ENCODE peak calls at places on chromosome 7, in four cellular contexts. R is HepG2, L is H1, K is K562. Q is an unnamed sample.

GRCh38 chr7:115297651-115298050 is 375.8 kb downstream of the MDFIC start:
- DNase-seq in R (no peak), L (no peak), K (no peak), Q (no peak)

GRCh38 chr7:106462365-106462859 is 177.6 kb upstream of the NAMPT start:
- DNase-seq in R (peak; percentile 10), L (no peak), K (peak; percentile 71), Q (peak; percentile 39)

GRCh38 chr7:148699772-148700629 is 1.3 kb downstream of the CUL1 start:
- DNase-seq in R (peak; percentile 33), L (no peak), K (peak; percentile 56), Q (no peak)

GRCh38 chr7:20331912-20332317 is 1.2 kb downstream of the ITGB8 start:
- DNase-seq in R (no peak), L (no peak), K (no peak), Q (no peak)

GRCh38 chr7:12746211-12746610 is 58.8 kb downstream of the ARL4A start:
- DNase-seq in R (no peak), L (no peak), K (no peak), Q (no peak)

GRCh38 chr7:121083138-121083789 is 94.8 kb downstream of the CPED1 start:
- DNase-seq in R (no peak), L (no peak), K (peak; percentile 85), Q (no peak)

GRCh38 chr7:39271386-39271785 is 293.7 kb downstream of the POU6F2 start:
- DNase-seq in R (no peak), L (no peak), K (no peak), Q (no peak)

GRCh38 chr7:27167170-27167505 is 1.8 kb upstream of the HOXA9 start:
- DNase-seq in R (no peak), L (no peak), K (no peak), Q (no peak)

GRCh38 chr7:110204527-110204926 is 886.4 kb upstream of the LRRN3 start:
- DNase-seq in R (no peak), L (peak; percentile 47), K (no peak), Q (no peak)

GRCh38 chr7:137080516-137081203 is 212.2 kb downstream of the CHRM2 start:
- DNase-seq in R (no peak), L (no peak), K (no peak), Q (no peak)

GRCh38 chr7:139775829-139776266 is 1.9 kb downstream of the HIPK2 start:
- DNase-seq in R (peak; percentile 69), L (peak; percentile 55), K (peak; percentile 86), Q (peak; percentile 44)

GRCh38 chr7:5382281-5383041 is 41.2 kb downstream of the TNRC18 start:
- DNase-seq in R (no peak), L (peak; percentile 80), K (peak; percentile 67), Q (no peak)

GRCh38 chr7:38881015-38881414 is 28.0 kb downstream of the VPS41 start:
- DNase-seq in R (no peak), L (no peak), K (no peak), Q (no peak)

GRCh38 chr7:1237704-1238255 is 5.1 kb downstream of the UNCX start:
- DNase-seq in R (no peak), L (no peak), K (no peak), Q (no peak)

GRCh38 chr7:100119701-100120517 is 475 bp downstream of the CNPY4 start:
- DNase-seq in R (peak; percentile 57), L (peak; percentile 84), K (peak; percentile 77), Q (no peak)

GRCh38 chr7:134527979-134528371 is 608 bp downstream of the AKR1B10 start:
- DNase-seq in R (peak; percentile 18), L (no peak), K (no peak), Q (no peak)

GRCh38 chr7:45702751-45703150 is 128.6 kb downstream of the ADCY1 start:
- DNase-seq in R (no peak), L (no peak), K (no peak), Q (no peak)

GRCh38 chr7:74087791-74088453 is 4.3 kb downstream of the LIMK1 start:
- DNase-seq in R (no peak), L (no peak), K (no peak), Q (no peak)

GRCh38 chr7:73973091-73973490 is 54.9 kb upstream of the ELN start:
- DNase-seq in R (no peak), L (no peak), K (no peak), Q (no peak)

GRCh38 chr7:44104880-44105771 is 981 bp downstream of the AEBP1 start:
- DNase-seq in R (no peak), L (peak; percentile 67), K (no peak), Q (no peak)

GRCh38 chr7:28955356-28955722 is 2.8 kb downstream of the TRIL start:
- DNase-seq in R (no peak), L (no peak), K (no peak), Q (no peak)

GRCh38 chr7:44547536-44548221 is 6.5 kb upstream of the NPC1L1 start:
- DNase-seq in R (peak; percentile 48), L (no peak), K (no peak), Q (no peak)

GRCh38 chr7:83541187-83541960 is 107.6 kb downstream of the SEMA3E start:
- DNase-seq in R (no peak), L (no peak), K (no peak), Q (no peak)

GRCh38 chr7:46908770-46909169 is 673.1 kb downstream of the TNS3 start:
- DNase-seq in R (no peak), L (no peak), K (no peak), Q (no peak)

GRCh38 chr7:116242759-116243158 is 32.4 kb downstream of the TES start:
- DNase-seq in R (no peak), L (no peak), K (no peak), Q (no peak)

GRCh38 chr7:77353911-77354310 is 62.2 kb downstream of the GSAP start:
- DNase-seq in R (no peak), L (no peak), K (no peak), Q (no peak)

GRCh38 chr7:1121886-1122831 is 34.2 kb downstream of the GPER1 start:
- DNase-seq in R (no peak), L (no peak), K (no peak), Q (no peak)

GRCh38 chr7:124489082-124489819 is 276.3 kb downstream of the GPR37 start:
- DNase-seq in R (peak; percentile 2), L (no peak), K (no peak), Q (no peak)

GRCh38 chr7:20931739-20932138 is 145.1 kb upstream of the SP8 start:
- DNase-seq in R (no peak), L (no peak), K (no peak), Q (no peak)

GRCh38 chr7:137287651-137288258 is 55.8 kb downstream of the PTN start:
- DNase-seq in R (no peak), L (no peak), K (no peak), Q (no peak)

GRCh38 chr7:107725138-107725740 is 18.7 kb upstream of the CBLL1 start:
- DNase-seq in R (peak; percentile 52), L (no peak), K (peak; percentile 83), Q (peak; percentile 12)

GRCh38 chr7:29990931-29991330 is 1.3 kb upstream of the SCRN1 start:
- DNase-seq in R (peak; percentile 31), L (no peak), K (no peak), Q (no peak)

GRCh38 chr7:115911466-115911865 is 119.1 kb downstream of the TFEC start:
- DNase-seq in R (no peak), L (no peak), K (no peak), Q (no peak)

GRCh38 chr7:41275255-41275654 is 427.6 kb downstream of the INHBA start:
- DNase-seq in R (no peak), L (no peak), K (no peak), Q (no peak)
- H3K9ac ChIP-seq in R (no peak overlapping the region), L (no peak overlapping the region), K (no peak overlapping the region), Q (no peak overlapping the region)

GRCh38 chr7:156950381-156950858 is 908 bp downstream of the NOM1 start:
- DNase-seq in R (no peak), L (no peak), K (peak; percentile 41), Q (no peak)
- TF ChIP-seq HDAC2 in R (no peak), L (no peak), K (no peak), Q (no peak)

DNA sequence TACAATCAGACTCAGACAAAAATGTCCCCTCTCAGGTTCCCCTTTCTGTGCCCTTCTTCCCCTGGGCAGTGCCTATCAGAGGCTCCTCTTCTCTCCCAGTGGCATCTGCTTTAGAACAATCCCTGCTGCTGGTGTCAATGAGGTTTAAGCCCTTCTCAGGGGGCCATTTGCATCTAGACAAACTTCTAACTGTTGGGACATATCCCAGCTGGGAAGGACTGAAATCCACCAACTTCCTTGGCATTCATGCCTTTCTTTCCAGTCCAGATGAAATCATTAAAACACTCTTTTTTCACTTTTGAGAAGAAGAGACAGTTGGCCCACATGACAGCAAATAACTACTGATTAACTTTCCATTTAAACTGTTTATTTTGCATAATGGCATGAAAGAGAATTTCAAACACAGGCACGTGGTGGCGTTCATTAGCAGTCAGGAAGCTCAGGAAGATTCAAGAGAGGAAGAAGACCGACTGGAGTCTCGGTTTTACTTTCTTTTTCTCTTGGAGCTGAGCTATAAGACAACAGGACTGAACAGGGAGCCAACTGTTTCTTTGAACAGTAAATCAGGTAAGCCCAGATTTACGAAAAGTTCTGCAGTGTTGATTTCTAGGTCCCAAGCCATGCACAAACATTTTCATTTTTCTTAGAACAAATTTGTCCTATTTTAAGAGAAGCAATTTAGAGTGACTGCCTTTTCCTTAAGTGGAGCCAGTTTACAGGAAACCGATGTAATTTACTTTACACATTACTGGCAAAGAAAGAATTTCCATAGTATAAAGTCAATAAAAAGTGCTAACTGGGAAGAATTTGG is at the start of gene GIMAP2:
- DNase-seq in R (no peak), L (no peak), K (peak; percentile 20), Q (no peak)
- H3K9ac ChIP-seq in R (peak within 1 kb of the TSS; percentile 20), L (no peak within 1 kb of the TSS), K (peak within 1 kb of the TSS; percentile 1), Q (peak within 1 kb of the TSS; percentile 91)

GRCh38 chr7:159095979-159096411 is 48.7 kb downstream of the VIPR2 start:
- DNase-seq in R (no peak), L (no peak), K (no peak), Q (no peak)

GRCh38 chr7:159097661-159098423 is 46.8 kb downstream of the VIPR2 start:
- DNase-seq in R (no peak), L (peak; percentile 42), K (no peak), Q (no peak)

GRCh38 chr7:159098424-159098786 is 46.3 kb downstream of the VIPR2 start:
- DNase-seq in R (no peak), L (no peak), K (no peak), Q (no peak)

GRCh38 chr7:159094919-159095915 is 49.5 kb downstream of the VIPR2 start:
- DNase-seq in R (no peak), L (no peak), K (no peak), Q (no peak)

GRCh38 chr7:159096736-159097581 is 47.7 kb downstream of the VIPR2 start:
- DNase-seq in R (no peak), L (peak; percentile 35), K (no peak), Q (no peak)
- TF ChIP-seq HDAC2 in R (no peak), L (no peak), K (no peak), Q (no peak)